ENCODE peak calls at places on chromosomes 12 and 14, in nine cellular contexts. M is K562; F is left lung; C is activated naive CD8-positive, alpha-beta T cell treated with anti-CD3 and anti-CD28 coated beads, Interleukin-2, amount 10 ng/mL, durations not matched to agents 7 days and 5 days; D is body of pancreas; J is activated CD8-positive, alpha-beta T cell treated with anti-CD3 and anti-CD28 coated beads, Interleukin-2, amount 10 ng/mL, durations not matched to agents 7 days and 5 days; L is heart left ventricle; R is omental fat pad; B is GM12878. T is an unnamed sample.

GRCh38 chr14:55383541-55384140 is 28.0 kb downstream of the ATG14 start:
- ATAC-seq in D (no peak), J (no peak), M (peak; percentile 91), C (no peak), F (no peak), L (peak; percentile 65), R (no peak), B (no peak), T (no peak)

GRCh38 chr12:62170241-62170640 is 90.0 kb upstream of the USP15 start:
- ATAC-seq in C (no peak), B (no peak), R (no peak), J (no peak), L (no peak), F (no peak), D (no peak), M (no peak), T (no peak)

GRCh38 chr12:65606008-65606766 is 218.1 kb upstream of the HMGA2 start:
- ATAC-seq in D (no peak), J (no peak), L (no peak), M (no peak), B (no peak), C (no peak), R (no peak), F (no peak), T (no peak)

GRCh38 chr12:45670339-45671065 is 59.0 kb upstream of the ARID2 start:
- ATAC-seq in R (no peak), C (peak; percentile 68), M (no peak), B (peak; percentile 75), L (no peak), D (no peak), J (peak; percentile 58), F (peak; percentile 8), T (no peak)

GRCh38 chr12:88393017-88393767 is 187.1 kb downstream of the KITLG start:
- ATAC-seq in M (peak; percentile 56), B (peak; percentile 33), F (peak; percentile 60), J (no peak), R (no peak), D (no peak), C (no peak), L (no peak), T (no peak)

GRCh38 chr12:43988838-43989560 is 153.1 kb downstream of the TMEM117 start:
- ATAC-seq in D (no peak), C (peak; percentile 42), M (no peak), L (no peak), F (no peak), B (peak; percentile 92), R (peak; percentile 84), J (peak; percentile 39), T (no peak)

GRCh38 chr14:86943391-86944365 is 1049.3 kb downstream of the GALC start:
- ATAC-seq in J (no peak), M (no peak), C (no peak), D (no peak), F (no peak), L (no peak), B (no peak), R (no peak), T (no peak)

GRCh38 chr12:106980944-106981343 is 6.0 kb downstream of the MTERF2 start:
- ATAC-seq in L (peak; percentile 28), R (no peak), B (no peak), F (no peak), M (no peak), J (no peak), D (no peak), C (no peak), T (peak; percentile 15)

GRCh38 chr14:22003471-22003870 is 329.9 kb upstream of the OR4E1 start:
- ATAC-seq in D (no peak), R (no peak), C (peak; percentile 55), L (no peak), B (no peak), M (no peak), F (no peak), J (peak; percentile 57), T (no peak)

GRCh38 chr12:32726286-32726685 is 29.4 kb downstream of the YARS2 start:
- ATAC-seq in C (no peak), D (no peak), R (no peak), L (no peak), J (no peak), F (no peak), B (no peak), M (no peak), T (no peak)

GRCh38 chr12:71865166-71865713 is 25.7 kb downstream of the TBC1D15 start:
- ATAC-seq in M (peak; percentile 31), R (no peak), F (peak; percentile 25), J (no peak), B (peak; percentile 8), C (peak; percentile 47), D (no peak), L (peak; percentile 37), T (peak; percentile 82)

GRCh38 chr14:30295980-30296379 is 263.0 kb upstream of the G2E3 start:
- ATAC-seq in F (peak; percentile 88), M (peak; percentile 70), L (no peak), R (no peak), B (no peak), C (no peak), J (no peak), D (no peak), T (no peak)

GRCh38 chr12:116125981-116126566 is 151.4 kb downstream of the MED13L start:
- ATAC-seq in C (no peak), L (no peak), B (no peak), M (peak; percentile 69), J (no peak), R (peak; percentile 41), D (no peak), F (peak; percentile 66), T (no peak)

GRCh38 chr12:11722578-11723138 is 73.2 kb downstream of the ETV6 start:
- ATAC-seq in B (peak; percentile 17), F (no peak), L (no peak), C (no peak), R (no peak), D (no peak), M (no peak), J (no peak), T (no peak)

GRCh38 chr12:91513354-91513753 is 330.7 kb upstream of the DCN start:
- ATAC-seq in R (no peak), J (no peak), L (no peak), M (no peak), C (no peak), F (no peak), D (no peak), B (no peak), T (no peak)

GRCh38 chr12:46676797-46677520 is 148.8 kb downstream of the SLC38A4 start:
- ATAC-seq in J (no peak), M (no peak), B (no peak), D (no peak), R (no peak), L (no peak), C (no peak), F (no peak), T (no peak)

GRCh38 chr12:91094036-91094660 is 17.1 kb downstream of the LUM start:
- ATAC-seq in F (no peak), L (no peak), M (no peak), R (no peak), C (no peak), D (no peak), J (no peak), B (no peak), T (no peak)

GRCh38 chr12:112425582-112426382 is 7.0 kb downstream of the PTPN11 start:
- ATAC-seq in D (no peak), M (no peak), F (no peak), C (no peak), L (no peak), B (no peak), R (no peak), J (no peak), T (no peak)

GRCh38 chr14:100622234-100622633 is 35.0 kb upstream of the BEGAIN start:
- ATAC-seq in D (no peak), R (no peak), F (peak; percentile 42), C (no peak), J (no peak), M (no peak), B (no peak), L (no peak), T (no peak)

GRCh38 chr14:50985816-50986396 is 41.6 kb upstream of the PYGL start:
- ATAC-seq in D (no peak), M (no peak), C (no peak), J (no peak), F (no peak), B (no peak), L (no peak), R (no peak), T (no peak)

GRCh38 chr12:100164153-100164704 is 21.6 kb upstream of the BLTP3B start:
- ATAC-seq in R (no peak), D (no peak), B (peak; percentile 12), J (peak; percentile 16), M (no peak), F (no peak), C (peak; percentile 17), L (no peak), T (no peak)

GRCh38 chr12:7091660-7092228 is 501 bp downstream of the C1R start:
- ATAC-seq in R (peak; percentile 37), D (peak; percentile 36), C (no peak), F (peak; percentile 46), L (peak; percentile 86), B (no peak), J (no peak), M (no peak), T (peak; percentile 31)

GRCh38 chr14:96512602-96513397 is 10.6 kb downstream of the PAPOLA start:
- ATAC-seq in M (peak; percentile 39), L (no peak), B (peak; percentile 54), D (no peak), C (no peak), R (no peak), J (no peak), F (no peak), T (no peak)

GRCh38 chr12:19482551-19483109 is 43.3 kb downstream of the AEBP2 start:
- ATAC-seq in L (peak; percentile 59), C (peak; percentile 84), R (peak; percentile 23), M (peak; percentile 98), B (peak; percentile 95), F (peak; percentile 72), D (no peak), J (peak; percentile 84), T (no peak)